ENCODE peak calls at places on chromosomes 16 and 17, in six cellular contexts. One of them, this sample, is unnamed.
A peak's percentile ranks its signal among the peaks of the same experiment; 100 is the strongest.

GRCh38 chr17:65041518-65041917 is 15.0 kb downstream of the GNA13 start:
- ATAC-seq in A549: no peak
- ATAC-seq in HepG2: peak; percentile 68
- ATAC-seq in K562: peak; percentile 64
- ATAC-seq in upper lobe of left lung: no peak
- ATAC-seq in GM12878: peak; percentile 21
- ATAC-seq in this sample: no peak

GRCh38 chr16:55271945-55272513 is 52.0 kb upstream of the IRX6 start:
- ATAC-seq in A549: no peak
- ATAC-seq in HepG2: no peak
- ATAC-seq in K562: no peak
- ATAC-seq in upper lobe of left lung: no peak
- ATAC-seq in GM12878: no peak
- ATAC-seq in this sample: no peak

GRCh38 chr17:66915204-66915611 is 49.3 kb upstream of the CACNG4 start:
- ATAC-seq in A549: peak; percentile 97
- ATAC-seq in HepG2: peak; percentile 88
- ATAC-seq in K562: no peak
- ATAC-seq in upper lobe of left lung: peak; percentile 75
- ATAC-seq in GM12878: peak; percentile 38
- ATAC-seq in this sample: no peak

GRCh38 chr17:17935321-17936271 is 36.6 kb downstream of the TOM1L2 start:
- ATAC-seq in A549: peak; percentile 80
- ATAC-seq in HepG2: peak; percentile 64
- ATAC-seq in K562: no peak
- ATAC-seq in upper lobe of left lung: peak; percentile 61
- ATAC-seq in GM12878: no peak
- ATAC-seq in this sample: peak; percentile 89

GRCh38 chr17:50114849-50115357 is 15.1 kb downstream of the SAMD14 start:
- ATAC-seq in A549: peak; percentile 69
- ATAC-seq in HepG2: peak; percentile 23
- ATAC-seq in K562: peak; percentile 64
- ATAC-seq in upper lobe of left lung: no peak
- ATAC-seq in GM12878: peak; percentile 74
- ATAC-seq in this sample: no peak

GRCh38 chr17:48429638-48430586 is at the start of gene SKAP1:
- ATAC-seq in A549: peak; percentile 27
- ATAC-seq in HepG2: no peak
- ATAC-seq in K562: no peak
- ATAC-seq in upper lobe of left lung: no peak
- ATAC-seq in GM12878: peak; percentile 84
- ATAC-seq in this sample: no peak

GRCh38 chr16:87541004-87541881 is 48.4 kb upstream of the ZCCHC14 start:
- ATAC-seq in A549: no peak
- ATAC-seq in HepG2: no peak
- ATAC-seq in K562: no peak
- ATAC-seq in upper lobe of left lung: no peak
- ATAC-seq in GM12878: no peak
- ATAC-seq in this sample: peak; percentile 49

GRCh38 chr17:21532763-21533385 is 156.7 kb downstream of the KCNJ12 start:
- ATAC-seq in A549: no peak
- ATAC-seq in HepG2: no peak
- ATAC-seq in K562: no peak
- ATAC-seq in upper lobe of left lung: no peak
- ATAC-seq in GM12878: no peak
- ATAC-seq in this sample: no peak

GRCh38 chr17:3602499-3602898 is 6.7 kb downstream of the TRPV1 start:
- ATAC-seq in A549: peak; percentile 72
- ATAC-seq in HepG2: peak; percentile 33
- ATAC-seq in K562: peak; percentile 95
- ATAC-seq in upper lobe of left lung: no peak
- ATAC-seq in GM12878: peak; percentile 88
- ATAC-seq in this sample: no peak

GRCh38 chr17:57984226-57984890 is 3.7 kb downstream of the VEZF1 start:
- ATAC-seq in A549: no peak
- ATAC-seq in HepG2: no peak
- ATAC-seq in K562: no peak
- ATAC-seq in upper lobe of left lung: no peak
- ATAC-seq in GM12878: no peak
- ATAC-seq in this sample: no peak
- H3K4me3 ChIP-seq in A549: no peak overlapping the region
- H3K4me3 ChIP-seq in HepG2: peak overlapping the region; percentile 71
- H3K4me3 ChIP-seq in K562: no peak overlapping the region
- H3K4me3 ChIP-seq in upper lobe of left lung: no peak overlapping the region
- H3K4me3 ChIP-seq in GM12878: no peak overlapping the region
- H3K4me3 ChIP-seq in this sample: peak overlapping the region; percentile 86

DNA sequence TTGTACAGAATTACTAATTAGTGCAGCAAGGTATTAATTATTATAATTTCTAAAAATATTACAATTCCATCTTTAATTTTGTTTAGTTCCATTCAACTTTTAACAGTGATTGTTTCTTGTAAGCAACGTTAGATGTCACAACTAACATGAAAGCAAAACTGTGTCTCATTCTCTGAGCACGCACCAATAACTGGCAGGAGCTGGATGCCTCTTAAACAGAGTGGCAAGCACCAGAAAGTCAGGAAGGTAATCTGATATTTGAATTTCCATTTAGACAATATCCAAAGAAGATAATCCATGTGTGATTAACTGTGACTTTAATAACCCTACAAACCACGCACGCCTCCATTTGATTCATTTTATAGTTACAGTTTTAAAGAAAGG is 214.1 kb downstream of the STX8 start:
- ATAC-seq in A549: no peak
- ATAC-seq in HepG2: no peak
- ATAC-seq in K562: no peak
- ATAC-seq in upper lobe of left lung: no peak
- ATAC-seq in GM12878: no peak
- ATAC-seq in this sample: no peak
- TF ChIP-seq EP300 in A549: no peak
- TF ChIP-seq EP300 in HepG2: no peak
- TF ChIP-seq EP300 in K562: no peak
- TF ChIP-seq EP300 in upper lobe of left lung: no peak
- TF ChIP-seq EP300 in GM12878: no peak
- TF ChIP-seq EP300 in this sample: no peak

DNA sequence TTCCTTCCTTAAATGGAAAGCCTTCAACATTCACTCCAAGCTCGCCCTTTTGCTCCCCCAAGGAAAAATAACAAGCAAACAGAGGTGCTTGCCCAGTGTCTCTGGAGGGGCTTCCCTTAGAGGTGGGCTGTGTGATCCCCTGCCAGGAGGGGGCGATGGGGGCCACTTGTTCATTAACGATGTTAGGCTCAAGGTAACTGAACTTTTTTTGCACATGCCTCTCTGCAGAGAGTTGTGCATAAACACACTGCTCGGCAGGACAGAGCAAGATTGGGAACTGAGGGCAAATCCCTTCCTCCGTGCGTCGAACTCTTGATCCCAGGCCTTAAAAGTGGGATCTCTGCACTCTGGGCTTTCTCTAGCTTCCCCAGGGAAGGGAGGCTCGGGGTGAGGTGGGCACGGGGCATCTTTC is 15.5 kb upstream of the NAGLU start:
- ATAC-seq in A549: peak; percentile 4
- ATAC-seq in HepG2: peak; percentile 44
- ATAC-seq in K562: peak; percentile 15
- ATAC-seq in upper lobe of left lung: no peak
- ATAC-seq in GM12878: no peak
- ATAC-seq in this sample: no peak
- H3K9me3 ChIP-seq in A549: no peaks in the 10 kb centered on the region
- H3K9me3 ChIP-seq in HepG2: no peaks in the 10 kb centered on the region
- H3K9me3 ChIP-seq in K562: no peaks in the 10 kb centered on the region
- H3K9me3 ChIP-seq in upper lobe of left lung: no peaks in the 10 kb centered on the region
- H3K9me3 ChIP-seq in GM12878: no peaks in the 10 kb centered on the region
- H3K9me3 ChIP-seq in this sample: no peaks in the 10 kb centered on the region

DNA sequence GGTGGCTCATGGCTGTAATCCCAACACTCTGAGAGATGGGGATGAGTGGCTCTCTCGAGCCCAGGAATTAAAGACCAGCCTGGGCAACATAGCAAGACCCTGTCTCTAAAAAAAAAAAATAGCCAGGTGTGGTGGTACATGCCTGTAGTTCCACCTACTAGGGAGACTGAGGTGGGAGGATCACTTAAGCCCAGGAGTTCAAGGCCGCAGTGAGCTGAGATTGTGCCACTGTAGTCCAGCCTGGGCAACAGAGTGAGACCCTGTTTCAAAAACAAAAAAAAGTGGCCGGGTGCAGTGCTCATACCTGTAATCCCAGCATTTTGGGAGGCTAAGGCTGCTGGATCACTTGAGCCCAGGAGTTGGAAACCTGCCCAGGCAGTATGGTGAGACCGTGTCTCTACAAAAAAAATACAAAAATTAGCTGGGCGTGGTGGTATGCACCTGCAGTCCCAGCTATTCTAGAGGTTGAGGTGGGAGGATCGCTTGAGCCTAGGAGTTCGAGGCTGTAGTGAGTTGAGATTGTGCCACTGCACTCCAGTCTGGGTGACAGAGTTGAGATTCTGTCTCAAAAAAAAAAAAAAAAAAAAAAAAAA is 3.0 kb downstream of the C16orf54 start:
- ATAC-seq in A549: no peak
- ATAC-seq in HepG2: no peak
- ATAC-seq in K562: no peak
- ATAC-seq in upper lobe of left lung: no peak
- ATAC-seq in GM12878: no peak
- ATAC-seq in this sample: no peak
- H3K4me3 ChIP-seq in A549: no peak overlapping the region
- H3K4me3 ChIP-seq in HepG2: no peak overlapping the region
- H3K4me3 ChIP-seq in K562: no peak overlapping the region
- H3K4me3 ChIP-seq in upper lobe of left lung: no peak overlapping the region
- H3K4me3 ChIP-seq in GM12878: no peak overlapping the region
- H3K4me3 ChIP-seq in this sample: no peak overlapping the region

GRCh38 chr17:70872194-70872593 is 702.9 kb downstream of the KCNJ2 start:
- ATAC-seq in A549: no peak
- ATAC-seq in HepG2: no peak
- ATAC-seq in K562: no peak
- ATAC-seq in upper lobe of left lung: no peak
- ATAC-seq in GM12878: no peak
- ATAC-seq in this sample: no peak

GRCh38 chr17:70868134-70868533 is 698.8 kb downstream of the KCNJ2 start:
- ATAC-seq in A549: no peak
- ATAC-seq in HepG2: no peak
- ATAC-seq in K562: no peak
- ATAC-seq in upper lobe of left lung: no peak
- ATAC-seq in GM12878: no peak
- ATAC-seq in this sample: no peak

GRCh38 chr17:70865993-70866804 is 696.9 kb downstream of the KCNJ2 start:
- ATAC-seq in A549: no peak
- ATAC-seq in HepG2: no peak
- ATAC-seq in K562: no peak
- ATAC-seq in upper lobe of left lung: no peak
- ATAC-seq in GM12878: no peak
- ATAC-seq in this sample: peak; percentile 39

GRCh38 chr17:70871180-70871818 is 702.0 kb downstream of the KCNJ2 start:
- ATAC-seq in A549: no peak
- ATAC-seq in HepG2: no peak
- ATAC-seq in K562: no peak
- ATAC-seq in upper lobe of left lung: no peak
- ATAC-seq in GM12878: no peak
- ATAC-seq in this sample: no peak

GRCh38 chr17:70869402-70870085 is 700.2 kb downstream of the KCNJ2 start:
- ATAC-seq in A549: no peak
- ATAC-seq in HepG2: no peak
- ATAC-seq in K562: no peak
- ATAC-seq in upper lobe of left lung: no peak
- ATAC-seq in GM12878: no peak
- ATAC-seq in this sample: no peak
- TF ChIP-seq EP300 in A549: no peak
- TF ChIP-seq EP300 in HepG2: no peak
- TF ChIP-seq EP300 in K562: no peak
- TF ChIP-seq EP300 in upper lobe of left lung: no peak
- TF ChIP-seq EP300 in GM12878: no peak
- TF ChIP-seq EP300 in this sample: no peak

GRCh38 chr16:830871-831570 is 30.5 kb upstream of the GNG13 start:
- ATAC-seq in A549: peak; percentile 35
- ATAC-seq in HepG2: peak; percentile 39
- ATAC-seq in K562: no peak
- ATAC-seq in upper lobe of left lung: no peak
- ATAC-seq in GM12878: no peak
- ATAC-seq in this sample: no peak

GRCh38 chr16:830107-830870 is 29.8 kb upstream of the GNG13 start:
- ATAC-seq in A549: no peak
- ATAC-seq in HepG2: no peak
- ATAC-seq in K562: no peak
- ATAC-seq in upper lobe of left lung: no peak
- ATAC-seq in GM12878: no peak
- ATAC-seq in this sample: no peak

GRCh38 chr16:831571-832443 is 31.3 kb upstream of the GNG13 start:
- ATAC-seq in A549: no peak
- ATAC-seq in HepG2: peak; percentile 15
- ATAC-seq in K562: no peak
- ATAC-seq in upper lobe of left lung: no peak
- ATAC-seq in GM12878: no peak
- ATAC-seq in this sample: no peak

GRCh38 chr16:833411-833810 is 32.9 kb upstream of the GNG13 start:
- ATAC-seq in A549: no peak
- ATAC-seq in HepG2: no peak
- ATAC-seq in K562: no peak
- ATAC-seq in upper lobe of left lung: no peak
- ATAC-seq in GM12878: no peak
- ATAC-seq in this sample: no peak

GRCh38 chr16:832652-833336 is 32.3 kb upstream of the GNG13 start:
- ATAC-seq in A549: peak; percentile 57
- ATAC-seq in HepG2: peak; percentile 66
- ATAC-seq in K562: no peak
- ATAC-seq in upper lobe of left lung: no peak
- ATAC-seq in GM12878: no peak
- ATAC-seq in this sample: no peak
- H3K9me3 ChIP-seq in A549: peaks cover 20% of the 10 kb centered on the region
- H3K9me3 ChIP-seq in HepG2: peaks cover 16% of the 10 kb centered on the region
- H3K9me3 ChIP-seq in K562: peaks cover 1% of the 10 kb centered on the region
- H3K9me3 ChIP-seq in upper lobe of left lung: peaks cover 14% of the 10 kb centered on the region
- H3K9me3 ChIP-seq in GM12878: peaks cover 2% of the 10 kb centered on the region
- H3K9me3 ChIP-seq in this sample: no peaks in the 10 kb centered on the region

This sample was measured in gastroesophageal sphincter.